ENCODE peak calls at places on chromosomes 1 and 21, in five cellular contexts. A, P, L, T and U are unnamed samples.

GRCh38 chr1:198778049-198778448 is 139.2 kb downstream of the PTPRC start:
- DNase-seq in T (no peak), L (no peak), A (peak; percentile 76), P (no peak), U (peak; percentile 31)

GRCh38 chr1:207797229-207797973 is 45.5 kb downstream of the CD46 start:
- DNase-seq in P (peak; percentile 24), A (no peak), L (peak; percentile 79), T (peak; percentile 77), U (peak; percentile 92)

GRCh38 chr1:57832616-57833015 is 408.8 kb upstream of the DAB1 start:
- DNase-seq in L (no peak), P (no peak), A (no peak), T (no peak), U (no peak)

GRCh38 chr1:76802094-76802493 is 65.2 kb upstream of the ST6GALNAC5 start:
- DNase-seq in T (no peak), L (no peak), P (no peak), A (no peak), U (no peak)

GRCh38 chr21:19256934-19257660 is 853.5 kb upstream of the TMPRSS15 start:
- DNase-seq in A (peak; percentile 57), P (no peak), L (peak; percentile 33), T (no peak), U (no peak)

GRCh38 chr1:118987431-118988185 is 535 bp downstream of the TBX15 start:
- DNase-seq in L (no peak), T (no peak), P (peak; percentile 9), A (no peak), U (no peak)

GRCh38 chr1:229296541-229296941 is 25.6 kb downstream of the RAB4A start:
- DNase-seq in T (no peak), P (no peak), L (peak; percentile 24), A (no peak), U (no peak)

GRCh38 chr1:63264161-63264560 is 58.2 kb upstream of the FOXD3 start:
- DNase-seq in T (no peak), P (no peak), L (no peak), A (no peak), U (no peak)

GRCh38 chr1:2205191-2205952 is 10.8 kb upstream of the FAAP20 start:
- DNase-seq in T (no peak), L (peak; percentile 98), A (peak; percentile 99), P (peak; percentile 72), U (peak; percentile 99)

GRCh38 chr21:42037943-42038342 is 27.8 kb upstream of the ZBTB21 start:
- DNase-seq in P (no peak), L (no peak), T (no peak), A (no peak), U (peak; percentile 37)

GRCh38 chr1:231786126-231786525 is 159.5 kb downstream of the DISC1 start:
- DNase-seq in A (no peak), T (no peak), P (no peak), L (no peak), U (no peak)

GRCh38 chr1:56525463-56526155 is 53.8 kb downstream of the PLPP3 start:
- DNase-seq in A (peak; percentile 74), P (no peak), T (no peak), L (peak; percentile 17), U (no peak)

GRCh38 chr1:203374023-203374422 is 23.1 kb upstream of the FMOD start:
- DNase-seq in P (no peak), L (no peak), A (no peak), T (no peak), U (no peak)

GRCh38 chr1:58325797-58326196 is 220.7 kb downstream of the OMA1 start:
- DNase-seq in T (no peak), A (no peak), L (no peak), P (peak; percentile 47), U (no peak)

GRCh38 chr1:6634278-6635052 is 9.8 kb downstream of the THAP3 start:
- DNase-seq in P (peak; percentile 9), L (peak; percentile 67), T (peak; percentile 38), A (no peak), U (peak; percentile 62)

GRCh38 chr1:218513248-218513647 is 168.1 kb downstream of the TGFB2 start:
- DNase-seq in L (no peak), T (no peak), A (no peak), P (no peak), U (no peak)